ENCODE peak calls at places on chromosomes 6 and 20, in six cellular contexts. S, D, K, T, X and I are unnamed samples.

GRCh38 chr6:110566346-110567125 is 90.1 kb upstream of the SLC22A16 start:
- DNase-seq in D (peak), S (peak), K (no peak), X (no peak), T (no peak), I (no peak)

GRCh38 chr6:40545954-40546353 is 41.2 kb downstream of the LRFN2 start:
- DNase-seq in K (no peak), X (no peak), T (no peak), S (no peak), D (no peak), I (no peak)

GRCh38 chr6:166600932-166601331 is 14.5 kb upstream of the RAMACL start:
- DNase-seq in T (no peak), K (no peak), D (no peak), X (no peak), S (no peak), I (no peak)

GRCh38 chr6:88047510-88048150 is at the start of gene SPACA1:
- DNase-seq in X (no peak), S (no peak), D (peak), K (no peak), T (no peak), I (no peak)

GRCh38 chr6:166032366-166033171 is 135.1 kb downstream of the TBXT start:
- DNase-seq in S (peak), D (peak), K (no peak), X (no peak), T (peak), I (no peak)

GRCh38 chr6:3868544-3868943 is 19.4 kb downstream of the FAM50B start:
- DNase-seq in T (peak), K (no peak), S (no peak), D (no peak), X (no peak), I (no peak)

GRCh38 chr20:62367136-62367482 is at the start of gene LAMA5:
- DNase-seq in K (peak), X (peak), D (no peak), T (no peak), S (peak), I (peak)

GRCh38 chr6:137165375-137166246 is 7.8 kb downstream of the IL22RA2 start:
- DNase-seq in X (peak), S (no peak), K (no peak), D (no peak), T (peak), I (no peak)

GRCh38 chr20:22459754-22460153 is 124.6 kb downstream of the FOXA2 start:
- DNase-seq in D (no peak), K (no peak), S (no peak), T (no peak), X (no peak), I (no peak)

GRCh38 chr6:154868143-154868594 is 126.9 kb upstream of the TIAM2 start:
- DNase-seq in D (no peak), K (no peak), X (no peak), S (no peak), T (peak), I (no peak)

GRCh38 chr6:69907981-69908498 is 41.7 kb downstream of the COL19A1 start:
- DNase-seq in T (peak), S (no peak), K (no peak), X (no peak), D (no peak), I (no peak)

GRCh38 chr6:56644366-56644765 is 1.7 kb upstream of the DST start:
- DNase-seq in X (no peak), T (no peak), K (no peak), S (no peak), D (no peak), I (no peak)

GRCh38 chr6:108174371-108175175 is 8.8 kb downstream of the NR2E1 start:
- DNase-seq in T (peak), S (no peak), K (peak), D (no peak), X (peak), I (peak)

GRCh38 chr6:160101262-160102205 is 20.1 kb upstream of the SLC22A1 start:
- DNase-seq in K (no peak), D (no peak), T (no peak), S (no peak), X (no peak), I (no peak)

GRCh38 chr20:50308166-50308512 is 117.5 kb downstream of the CEBPB start:
- DNase-seq in T (no peak), X (no peak), K (no peak), S (no peak), D (no peak), I (no peak)

GRCh38 chr20:50306478-50307423 is 116.1 kb downstream of the CEBPB start:
- DNase-seq in D (peak), S (no peak), T (no peak), X (no peak), K (no peak), I (peak)

GRCh38 chr20:50309280-50309763 is 118.7 kb downstream of the CEBPB start:
- DNase-seq in K (no peak), T (peak), D (no peak), X (no peak), S (no peak), I (no peak)

GRCh38 chr20:50309764-50310672 is 119.4 kb downstream of the CEBPB start:
- DNase-seq in K (no peak), X (no peak), S (no peak), D (no peak), T (no peak), I (no peak)

DNA sequence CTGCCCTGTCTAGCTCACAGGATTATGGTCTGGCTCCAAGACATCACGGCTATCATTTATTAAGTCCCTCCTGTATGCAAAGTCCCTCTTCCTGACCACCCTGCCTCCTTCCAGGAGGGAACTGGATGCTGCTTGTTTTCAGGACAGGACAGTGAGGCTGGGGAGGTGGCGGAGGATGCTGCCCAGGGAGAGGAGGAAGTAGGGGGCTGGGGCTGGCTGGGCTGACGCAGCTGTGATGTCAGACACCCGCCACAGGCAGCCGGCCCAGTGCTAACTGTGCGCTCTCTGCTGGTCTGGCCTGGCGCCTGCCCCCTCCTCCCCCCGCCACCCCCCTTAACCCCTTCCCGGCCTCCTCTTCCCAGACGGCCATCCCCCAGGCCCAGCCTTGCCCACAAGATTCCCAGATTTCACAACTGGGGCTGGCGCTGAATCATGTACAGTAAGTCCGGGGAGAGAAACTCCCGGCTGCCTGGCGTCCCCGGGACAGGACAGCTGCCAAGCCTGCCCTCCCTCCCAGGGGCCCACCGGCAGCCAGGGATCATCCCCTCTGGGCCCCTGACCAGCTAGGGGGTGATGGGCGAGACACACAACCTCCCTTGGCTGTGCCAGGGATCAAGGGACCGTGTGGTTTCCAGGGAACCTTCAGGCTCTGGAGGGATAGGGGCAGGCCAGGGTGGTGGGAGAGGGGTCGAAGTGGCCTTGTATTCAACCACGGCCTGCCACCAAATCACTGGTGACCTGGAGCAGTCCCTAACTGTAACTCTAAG is 118.1 kb downstream of the CEBPB start:
- DNase-seq in X (no peak), T (peak), S (peak), D (peak), K (no peak), I (peak)
- TF ChIP-seq CTCF in X (no peak), T (no peak), S (peak), D (no peak), K (no peak), I (no peak)

GRCh38 chr20:3614509-3614908 is 48.7 kb downstream of the GFRA4 start:
- DNase-seq in X (no peak), D (no peak), S (no peak), T (no peak), K (no peak), I (no peak)

GRCh38 chr20:3616250-3616649 is 46.9 kb downstream of the GFRA4 start:
- DNase-seq in K (no peak), X (no peak), S (peak), D (no peak), T (no peak), I (no peak)

GRCh38 chr20:3613821-3614440 is 49.3 kb downstream of the GFRA4 start:
- DNase-seq in K (no peak), S (no peak), T (peak), D (no peak), X (no peak), I (no peak)

DNA sequence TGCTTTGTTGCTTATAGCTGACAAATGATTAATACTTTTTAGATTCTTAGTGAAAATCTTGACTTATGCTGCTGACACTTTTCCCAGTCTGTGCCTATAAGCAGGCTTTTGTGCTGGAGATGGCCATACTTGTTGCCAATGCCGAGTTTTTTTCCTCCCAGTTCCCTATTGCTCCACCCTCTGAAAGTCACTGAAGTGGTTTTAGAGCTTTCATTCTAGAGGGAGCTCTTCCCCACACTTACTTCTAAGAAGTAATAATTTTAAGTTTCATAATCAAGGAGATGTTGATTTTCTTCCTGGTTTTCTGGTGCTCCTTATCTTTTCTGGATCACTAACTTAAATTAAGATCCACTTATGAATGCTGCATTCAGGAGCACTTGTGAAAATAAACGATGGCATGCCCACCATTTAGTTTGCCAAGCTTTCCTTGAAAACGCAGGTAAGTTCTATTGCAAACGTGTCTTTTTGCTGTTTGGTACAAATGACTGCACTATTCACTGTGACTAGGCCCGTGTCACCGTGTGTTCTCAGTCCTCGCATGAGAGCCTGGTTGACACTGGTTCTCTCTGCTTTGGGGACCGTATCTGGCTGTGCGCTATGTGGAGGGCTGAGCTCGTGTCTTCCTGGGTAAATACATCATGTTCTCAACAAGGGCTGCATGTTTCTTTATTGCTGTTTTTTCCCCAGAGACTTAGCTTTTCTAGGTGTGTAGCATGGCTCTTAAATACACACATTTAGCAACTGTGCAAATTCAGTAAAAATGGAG is 50.2 kb downstream of the GFRA4 start:
- DNase-seq in X (no peak), K (no peak), T (peak), S (no peak), D (no peak), I (no peak)
- TF ChIP-seq CTCF in X (no peak), K (no peak), T (peak), S (no peak), D (no peak), I (no peak)

GRCh38 chr6:33174784-33175183 is 17.5 kb downstream of the COL11A2 start:
- DNase-seq in X (no peak), K (no peak), S (no peak), D (no peak), T (no peak), I (no peak)

GRCh38 chr6:33177552-33178446 is 14.5 kb downstream of the COL11A2 start:
- DNase-seq in K (no peak), T (no peak), X (no peak), D (peak), S (no peak), I (no peak)

GRCh38 chr6:33176906-33177305 is 15.4 kb downstream of the COL11A2 start:
- DNase-seq in K (no peak), X (no peak), S (no peak), T (no peak), D (no peak), I (no peak)

GRCh38 chr6:33173228-33174180 is 18.8 kb downstream of the COL11A2 start:
- DNase-seq in T (no peak), D (no peak), S (no peak), K (no peak), X (no peak), I (no peak)

DNA sequence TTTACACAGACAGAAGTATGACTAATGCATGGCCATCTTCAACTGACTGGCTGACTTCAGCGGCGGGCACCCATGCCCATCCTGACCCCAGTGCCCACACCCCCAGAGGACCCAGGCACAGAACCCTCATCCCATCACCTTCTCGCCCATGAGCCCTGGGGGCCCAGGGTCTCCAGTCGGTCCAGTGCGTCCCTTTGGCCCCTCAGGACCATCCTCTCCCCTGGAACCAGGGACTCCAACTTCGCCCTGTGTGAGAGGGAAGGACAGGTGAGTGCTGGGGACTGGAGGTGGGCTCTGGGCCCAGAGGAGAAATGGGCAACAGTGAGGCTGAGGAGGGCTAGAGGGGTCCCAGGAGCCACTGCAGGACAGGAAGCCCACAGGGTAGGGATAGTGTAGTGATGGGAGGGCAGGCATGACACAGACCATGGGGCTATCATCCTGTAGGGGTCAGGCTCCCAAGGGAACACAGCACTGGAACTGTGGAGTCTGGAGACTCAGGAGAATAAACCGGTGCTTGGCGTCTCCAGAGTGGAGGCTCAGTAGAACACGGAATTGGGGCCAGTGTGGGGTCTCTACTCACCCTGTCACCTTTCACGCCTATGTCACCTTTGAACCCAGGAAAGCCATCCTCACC is 16.7 kb downstream of the COL11A2 start:
- DNase-seq in S (no peak), D (peak), T (no peak), K (no peak), X (no peak), I (no peak)
- TF ChIP-seq CTCF in S (no peak), D (no peak), T (no peak), K (no peak), X (no peak), I (no peak)

GRCh38 chr6:14966111-14966901 is 279.6 kb upstream of the JARID2 start:
- DNase-seq in X (no peak), D (no peak), S (no peak), T (no peak), K (no peak), I (no peak)
- TF ChIP-seq CTCF in X (no peak), D (no peak), S (no peak), T (no peak), K (no peak), I (no peak)